ENCODE peak calls at places on chromosomes 6 and 20, in eight cellular contexts. P is MM.1S, C is endodermal cell, Y is mammary epithelial cell, I is neuronal stem cell, A is HCT116, W is NT2/D1, E is astrocyte. U is an unnamed sample. For H3K9me3 and H3K4me1, the result is how much of the 10 kb centered on the place peaks cover.

GRCh38 chr6:150304421-150304820 is 64.4 kb upstream of the IYD start:
- DNase-seq in P (no peak), C (no peak), Y (no peak), I (no peak), A (no peak), W (no peak), E (no peak), U (no peak)

GRCh38 chr6:31669676-31670075 is at the start of gene LY6G5B:
- DNase-seq in P (no peak), C (no peak), Y (no peak), I (no peak), A (no peak), W (no peak), E (no peak), U (no peak)

GRCh38 chr6:41156001-41156400 is 1.9 kb upstream of the TREML1 start:
- DNase-seq in P (no peak), C (no peak), Y (no peak), I (no peak), A (no peak), W (no peak), E (no peak), U (no peak)

GRCh38 chr6:155004576-155005345 is 9.6 kb downstream of the TIAM2 start:
- DNase-seq in P (no peak), C (no peak), Y (no peak), I (no peak), A (no peak), W (no peak), E (no peak), U (no peak)

GRCh38 chr6:147738516-147739187 is 230.2 kb downstream of the SAMD5 start:
- DNase-seq in P (peak), C (no peak), Y (peak), I (no peak), A (no peak), W (no peak), E (peak), U (no peak)

GRCh38 chr6:74626288-74626687 is 579.6 kb downstream of the COL12A1 start:
- DNase-seq in P (no peak), C (peak), Y (no peak), I (no peak), A (no peak), W (no peak), E (no peak), U (no peak)

GRCh38 chr6:25034477-25034876 is 98.7 kb upstream of the RIPOR2 start:
- DNase-seq in P (peak), C (no peak), Y (no peak), I (no peak), A (no peak), W (no peak), E (no peak), U (no peak)

GRCh38 chr6:142833054-142833453 is 111.9 kb downstream of the HIVEP2 start:
- DNase-seq in P (no peak), C (no peak), Y (peak), I (no peak), A (no peak), W (no peak), E (peak), U (no peak)

GRCh38 chr6:113184736-113185135 is 672.4 kb upstream of the MARCKS start:
- DNase-seq in P (no peak), C (no peak), Y (no peak), I (no peak), A (no peak), W (no peak), E (no peak), U (no peak)

GRCh38 chr6:168047841-168048723 is 30.9 kb downstream of the FRMD1 start:
- DNase-seq in P (no peak), C (no peak), Y (no peak), I (no peak), A (no peak), W (no peak), E (no peak), U (no peak)

GRCh38 chr6:128319946-128320345 is 200.5 kb downstream of the PTPRK start:
- DNase-seq in P (no peak), C (no peak), Y (no peak), I (no peak), A (no peak), W (no peak), E (no peak), U (no peak)

GRCh38 chr6:5851261-5851757 is 155.4 kb downstream of the NRN1 start:
- DNase-seq in P (peak), C (peak), Y (no peak), I (no peak), A (no peak), W (peak), E (peak), U (peak)

GRCh38 chr6:159788276-159788675 is 1.1 kb downstream of the TCP1 start:
- DNase-seq in P (peak), C (no peak), Y (no peak), I (no peak), A (no peak), W (no peak), E (no peak), U (no peak)

GRCh38 chr6:170108456-170108855 is 182.4 kb downstream of the DLL1 start:
- DNase-seq in P (no peak), C (no peak), Y (no peak), I (no peak), A (no peak), W (no peak), E (no peak), U (no peak)

GRCh38 chr6:85679445-85680123 is 36.9 kb upstream of the SYNCRIP start:
- DNase-seq in P (no peak), C (no peak), Y (no peak), I (no peak), A (no peak), W (no peak), E (no peak), U (no peak)

GRCh38 chr6:109202409-109203264 is 107.3 kb downstream of the CEP57L1 start:
- DNase-seq in P (no peak), C (no peak), Y (peak), I (no peak), A (no peak), W (no peak), E (no peak), U (no peak)

GRCh38 chr20:64049060-64049886 is at the start of gene SOX18:
- DNase-seq in P (no peak), C (peak), Y (no peak), I (no peak), A (no peak), W (no peak), E (no peak), U (no peak)

GRCh38 chr6:118764766-118765165 is 113.4 kb upstream of the CEP85L start:
- DNase-seq in P (no peak), C (no peak), Y (no peak), I (no peak), A (no peak), W (no peak), E (no peak), U (no peak)

GRCh38 chr6:39102821-39103136 is 12.2 kb downstream of the SAYSD1 start:
- DNase-seq in P (no peak), C (no peak), Y (no peak), I (no peak), A (no peak), W (no peak), E (no peak), U (no peak)

GRCh38 chr6:89200706-89201215 is 16.4 kb downstream of the GABRR1 start:
- DNase-seq in P (no peak), C (no peak), Y (no peak), I (no peak), A (no peak), W (no peak), E (no peak), U (no peak)

GRCh38 chr20:38840894-38841470 is 35.5 kb downstream of the PPP1R16B start:
- DNase-seq in P (no peak), C (no peak), Y (no peak), I (no peak), A (no peak), W (no peak), E (no peak), U (no peak)

GRCh38 chr6:75863001-75863400 is 114.0 kb downstream of the MYO6 start:
- DNase-seq in P (no peak), C (no peak), Y (no peak), I (no peak), A (no peak), W (no peak), E (no peak), U (no peak)

GRCh38 chr20:44780226-44780625 is 30.1 kb downstream of the RIMS4 start:
- DNase-seq in P (peak), C (peak), Y (peak), I (peak), A (no peak), W (peak), E (peak), U (peak)

GRCh38 chr20:63232235-63233060 is 3.3 kb upstream of the BIRC7 start:
- DNase-seq in P (no peak), C (no peak), Y (no peak), I (no peak), A (peak), W (no peak), E (peak), U (no peak)

GRCh38 chr6:151205971-151206600 is 33.7 kb upstream of the AKAP12 start:
- DNase-seq in P (no peak), C (no peak), Y (no peak), I (no peak), A (no peak), W (no peak), E (no peak), U (no peak)

GRCh38 chr6:47977314-47977713 is 133.7 kb downstream of the PTCHD4 start:
- DNase-seq in P (no peak), C (peak), Y (no peak), I (no peak), A (no peak), W (no peak), E (no peak), U (no peak)

GRCh38 chr6:17907467-17908229 is 79.8 kb downstream of the KIF13A start:
- DNase-seq in P (no peak), C (no peak), Y (peak), I (no peak), A (peak), W (no peak), E (peak), U (no peak)

GRCh38 chr6:111870054-111870750 is 3.0 kb downstream of the FYN start:
- DNase-seq in P (no peak), C (no peak), Y (no peak), I (no peak), A (no peak), W (no peak), E (no peak), U (peak)

GRCh38 chr6:149140910-149141290 is 176.6 kb upstream of the TAB2 start:
- DNase-seq in P (no peak), C (no peak), Y (no peak), I (no peak), A (no peak), W (no peak), E (no peak), U (no peak)

GRCh38 chr6:34172961-34173775 is 27.3 kb upstream of the GRM4 start:
- DNase-seq in P (no peak), C (no peak), Y (peak), I (no peak), A (no peak), W (no peak), E (no peak), U (no peak)

GRCh38 chr20:17678886-17679285 is 3.2 kb downstream of the RRBP1 start:
- DNase-seq in P (no peak), C (no peak), Y (no peak), I (no peak), A (no peak), W (no peak), E (no peak), U (no peak)

GRCh38 chr6:121932071-121933009 is 467.1 kb upstream of the HSF2 start:
- DNase-seq in P (no peak), C (peak), Y (no peak), I (peak), A (peak), W (peak), E (peak), U (no peak)

GRCh38 chr20:11076434-11076833 is 402.6 kb upstream of the JAG1 start:
- DNase-seq in P (no peak), C (no peak), Y (no peak), I (no peak), A (no peak), W (no peak), E (no peak), U (no peak)

GRCh38 chr6:28710466-28711191 is 184.9 kb downstream of the GPX5 start:
- DNase-seq in P (no peak), C (peak), Y (peak), I (no peak), A (no peak), W (no peak), E (peak), U (peak)

GRCh38 chr20:20690676-20691476 is 21.6 kb downstream of the RALGAPA2 start:
- DNase-seq in P (no peak), C (no peak), Y (no peak), I (no peak), A (no peak), W (no peak), E (no peak), U (no peak)

GRCh38 chr20:59985864-59986263 is 27.6 kb downstream of the CDH26 start:
- DNase-seq in P (no peak), C (no peak), Y (no peak), I (no peak), A (no peak), W (no peak), E (no peak), U (peak)

GRCh38 chr6:169008641-169009040 is 245.0 kb downstream of the THBS2 start:
- DNase-seq in P (no peak), C (no peak), Y (no peak), I (no peak), A (no peak), W (no peak), E (no peak), U (peak)

GRCh38 chr6:15400572-15401004 is 154.7 kb downstream of the JARID2 start:
- DNase-seq in P (no peak), C (peak), Y (no peak), I (no peak), A (no peak), W (no peak), E (no peak), U (no peak)

GRCh38 chr20:37651932-37652331 is 41.9 kb upstream of the CTNNBL1 start:
- DNase-seq in P (peak), C (peak), Y (peak), I (peak), A (peak), W (no peak), E (no peak), U (peak)

GRCh38 chr6:101080597-101080996 is 199.5 kb upstream of the ASCC3 start:
- DNase-seq in P (no peak), C (no peak), Y (peak), I (no peak), A (no peak), W (no peak), E (peak), U (no peak)

GRCh38 chr20:61573415-61574305 is 321.6 kb downstream of the CDH4 start:
- DNase-seq in P (no peak), C (no peak), Y (no peak), I (no peak), A (no peak), W (no peak), E (no peak), U (no peak)

GRCh38 chr20:61571221-61571620 is 319.2 kb downstream of the CDH4 start:
- DNase-seq in P (no peak), C (no peak), Y (no peak), I (no peak), A (no peak), W (no peak), E (no peak), U (no peak)

GRCh38 chr20:61572312-61572711 is 320.3 kb downstream of the CDH4 start:
- DNase-seq in P (no peak), C (no peak), Y (no peak), I (no peak), A (no peak), W (no peak), E (no peak), U (no peak)

GRCh38 chr20:61570796-61571195 is 318.7 kb downstream of the CDH4 start:
- DNase-seq in P (no peak), C (no peak), Y (no peak), I (no peak), A (no peak), W (no peak), E (no peak), U (no peak)

GRCh38 chr20:61572789-61573188 is 320.7 kb downstream of the CDH4 start:
- DNase-seq in P (no peak), C (no peak), Y (no peak), I (no peak), A (no peak), W (no peak), E (no peak), U (no peak)
- H3K9me3 ChIP-seq in P (under half), C (under half), Y (under half), I (under half), A (under half), W (under half), E (under half), U (under half)

GRCh38 chr6:4435981-4436445 is 300.6 kb upstream of the ECI2 start:
- DNase-seq in P (no peak), C (no peak), Y (peak), I (no peak), A (no peak), W (no peak), E (no peak), U (no peak)
- H3K9ac ChIP-seq in P (no peak), C (no peak), Y (no peak), I (no peak), A (no peak), W (no peak), E (no peak), U (no peak)

GRCh38 chr20:57482148-57482547 is 42.8 kb downstream of the CTCFL start:
- DNase-seq in P (peak), C (peak), Y (no peak), I (no peak), A (no peak), W (no peak), E (no peak), U (peak)

GRCh38 chr20:57482796-57483195 is 42.1 kb downstream of the CTCFL start:
- DNase-seq in P (no peak), C (peak), Y (no peak), I (no peak), A (no peak), W (no peak), E (no peak), U (no peak)

GRCh38 chr20:57481281-57481711 is 43.6 kb downstream of the CTCFL start:
- DNase-seq in P (peak), C (peak), Y (no peak), I (no peak), A (no peak), W (no peak), E (no peak), U (peak)

GRCh38 chr20:57479196-57479595 is 45.7 kb downstream of the CTCFL start:
- DNase-seq in P (no peak), C (peak), Y (no peak), I (no peak), A (no peak), W (no peak), E (no peak), U (no peak)

GRCh38 chr20:57480444-57481152 is 44.3 kb downstream of the CTCFL start:
- DNase-seq in P (peak), C (peak), Y (no peak), I (no peak), A (no peak), W (no peak), E (no peak), U (peak)
- H3K4me1 ChIP-seq in P (half or more), C (under half), Y (under half), I (under half), A (under half), W (under half), E (under half), U (half or more)

DNA sequence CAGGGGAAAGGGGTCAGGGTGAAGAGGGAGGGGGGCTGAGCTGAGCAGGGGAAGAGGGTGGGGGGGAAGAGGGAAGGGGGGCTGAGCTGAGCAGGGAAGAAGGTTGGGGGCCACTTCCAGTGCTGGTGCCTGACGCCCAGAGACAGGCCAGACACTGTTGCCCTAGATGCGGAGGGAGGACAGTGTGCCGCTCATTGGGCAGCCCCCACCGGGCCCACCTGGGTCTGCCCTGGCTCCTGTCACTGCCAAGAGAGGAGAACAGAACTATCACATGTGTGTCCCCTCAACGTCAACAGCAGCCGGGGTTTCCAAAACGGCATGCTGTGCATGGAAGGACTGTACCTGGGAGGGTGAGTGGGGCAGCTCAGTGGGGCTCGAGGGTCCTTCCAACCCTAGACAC is 342.1 kb downstream of the CDH4 start:
- DNase-seq in P (no peak), C (no peak), Y (no peak), I (no peak), A (no peak), W (no peak), E (no peak), U (no peak)
- H3K9me3 ChIP-seq in P (under half), C (under half), Y (under half), I (under half), A (under half), W (half or more), E (under half), U (under half)

GRCh38 chr6:157841211-157841840 is 18.3 kb downstream of the SNX9 start:
- DNase-seq in P (no peak), C (no peak), Y (peak), I (no peak), A (peak), W (no peak), E (no peak), U (no peak)
- H3K9ac ChIP-seq in P (no peak), C (no peak), Y (peak), I (no peak), A (peak), W (no peak), E (peak), U (no peak)

DNA sequence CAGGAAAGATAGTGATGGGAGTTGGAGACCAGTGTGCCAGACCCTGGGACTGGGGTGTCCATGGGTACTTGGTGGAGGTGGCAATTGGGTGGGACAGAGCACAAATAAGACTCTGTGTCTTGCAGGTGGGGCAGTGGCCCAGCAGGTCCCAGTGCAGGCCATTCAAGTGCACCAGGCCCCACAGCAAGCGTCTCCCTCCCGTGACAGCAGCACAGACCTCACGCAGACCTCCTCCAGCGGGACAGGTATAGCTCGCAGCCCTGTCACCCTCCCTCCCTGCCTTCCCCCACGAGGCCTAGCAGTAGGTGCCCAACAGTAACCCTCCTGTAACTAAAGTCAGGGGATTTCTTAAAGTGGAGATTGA is 5.3 kb downstream of the SRF start:
- DNase-seq in P (no peak), C (no peak), Y (no peak), I (no peak), A (no peak), W (no peak), E (no peak), U (no peak)
- H3K4me1 ChIP-seq in P (under half), C (under half), Y (under half), I (under half), A (under half), W (under half), E (under half), U (under half)

GRCh38 chr20:12306107-12306506 is 388.4 kb downstream of the BTBD3 start:
- DNase-seq in P (no peak), C (no peak), Y (peak), I (no peak), A (no peak), W (no peak), E (no peak), U (no peak)
- H3K9me3 ChIP-seq in P (under half), C (under half), Y (under half), I (under half), A (under half), W (under half), E (under half), U (under half)

GRCh38 chr20:46117704-46118467 is at the start of gene CD40:
- DNase-seq in P (peak), C (peak), Y (no peak), I (peak), A (peak), W (peak), E (peak), U (peak)

GRCh38 chr20:46119028-46119546 is 973 bp downstream of the CD40 start:
- DNase-seq in P (no peak), C (no peak), Y (no peak), I (no peak), A (no peak), W (no peak), E (no peak), U (no peak)

GRCh38 chr20:46120136-46120535 is 2.0 kb downstream of the CD40 start:
- DNase-seq in P (no peak), C (no peak), Y (no peak), I (no peak), A (no peak), W (no peak), E (no peak), U (no peak)

GRCh38 chr20:46118481-46119020 is 437 bp downstream of the CD40 start:
- DNase-seq in P (peak), C (peak), Y (no peak), I (no peak), A (no peak), W (no peak), E (no peak), U (peak)

GRCh38 chr20:46119547-46119946 is 1.4 kb downstream of the CD40 start:
- DNase-seq in P (no peak), C (no peak), Y (no peak), I (no peak), A (no peak), W (no peak), E (no peak), U (no peak)
- H3K9ac ChIP-seq in P (no peak), C (no peak), Y (no peak), I (no peak), A (no peak), W (no peak), E (no peak), U (peak)

U was measured in Karpas-422.